ENCODE peak calls at places on chromosomes 13 and 19, in eight cellular contexts. K is CD4-positive, alpha-beta T cell; L is ovary; D is stimulated activated CD4-positive, alpha-beta T cell treated with anti-CD3 and anti-CD28 coated beads, TNF-alpha, amount 100 ng/mL, for 48 hours; X is COR-L47; Y is activated CD8-positive, alpha-beta T cell treated with anti-CD3 and anti-CD28 coated beads, Interleukin-2, amount 10 ng/mL, durations not matched to agents 7 days and 5 days; O is endothelial cell; G is psoas muscle. N is an unnamed sample.

GRCh38 chr13:51154029-51154555 is 43.0 kb upstream of the C13orf42 start:
- DNase-seq in K (no peak), L (no peak), D (peak; percentile 12), X (no peak), Y (no peak), O (no peak), G (no peak), N (peak; percentile 23)

GRCh38 chr13:104683789-104684188 is 1617.6 kb upstream of the SLC10A2 start:
- DNase-seq in K (no peak), L (no peak), D (no peak), X (no peak), Y (no peak), O (no peak), G (no peak), N (no peak)

GRCh38 chr13:83620535-83621220 is 261.6 kb downstream of the SLITRK1 start:
- DNase-seq in K (no peak), L (no peak), D (no peak), X (no peak), Y (no peak), O (no peak), G (no peak), N (peak; percentile 2)

GRCh38 chr13:50299546-50300249 is 284.5 kb downstream of the KCNRG start:
- DNase-seq in K (no peak), L (no peak), D (no peak), X (no peak), Y (no peak), O (no peak), G (no peak), N (no peak)

GRCh38 chr13:112984954-112985802 is 16.2 kb downstream of the MCF2L start:
- DNase-seq in K (no peak), L (no peak), D (no peak), X (peak; percentile 76), Y (no peak), O (no peak), G (no peak), N (no peak)

GRCh38 chr13:112117955-112118302 is 51.0 kb downstream of the SOX1 start:
- DNase-seq in K (no peak), L (no peak), D (no peak), X (no peak), Y (no peak), O (no peak), G (no peak), N (no peak)

GRCh38 chr13:37413161-37413560 is 185.4 kb downstream of the POSTN start:
- DNase-seq in K (no peak), L (no peak), D (no peak), X (no peak), Y (no peak), O (no peak), G (no peak), N (no peak)

GRCh38 chr13:27112006-27112405 is 59.6 kb downstream of the USP12 start:
- DNase-seq in K (no peak), L (no peak), D (no peak), X (no peak), Y (no peak), O (no peak), G (no peak), N (no peak)

GRCh38 chr19:10788146-10788545 is 47.9 kb downstream of the TMED1 start:
- DNase-seq in K (no peak), L (no peak), D (no peak), X (no peak), Y (no peak), O (no peak), G (no peak), N (no peak)

GRCh38 chr13:44040754-44041100 is 161.0 kb downstream of the LACC1 start:
- DNase-seq in K (no peak), L (no peak), D (no peak), X (no peak), Y (no peak), O (no peak), G (no peak), N (no peak)

GRCh38 chr19:56333506-56333905 is 18.9 kb upstream of the ZSCAN5A start:
- DNase-seq in K (no peak), L (no peak), D (no peak), X (peak; percentile 42), Y (peak; percentile 63), O (peak; percentile 52), G (no peak), N (peak; percentile 3)

GRCh38 chr19:12077375-12077774 is 12.8 kb downstream of the ZNF844 start:
- DNase-seq in K (no peak), L (no peak), D (no peak), X (no peak), Y (no peak), O (no peak), G (no peak), N (no peak)

GRCh38 chr13:51111174-51111573 is at the start of gene C13orf42:
- DNase-seq in K (no peak), L (no peak), D (no peak), X (no peak), Y (no peak), O (no peak), G (no peak), N (no peak)

GRCh38 chr19:342801-343421 is 1.7 kb downstream of the MIER2 start:
- DNase-seq in K (no peak), L (no peak), D (no peak), X (no peak), Y (no peak), O (no peak), G (no peak), N (peak; percentile 38)

GRCh38 chr19:47221080-47221841 is 9.7 kb downstream of the BBC3 start:
- DNase-seq in K (no peak), L (no peak), D (no peak), X (no peak), Y (no peak), O (no peak), G (no peak), N (no peak)

GRCh38 chr13:27339299-27339698 is 68.7 kb downstream of the RASL11A start:
- DNase-seq in K (peak; percentile 28), L (no peak), D (peak; percentile 38), X (no peak), Y (peak; percentile 60), O (peak; percentile 57), G (no peak), N (no peak)

GRCh38 chr19:58569943-58570670 is 3.0 kb downstream of the MZF1 start:
- DNase-seq in K (no peak), L (peak; percentile 38), D (no peak), X (no peak), Y (peak; percentile 19), O (no peak), G (no peak), N (no peak)

GRCh38 chr19:46620716-46621115 is 4.2 kb downstream of the PTGIR start:
- DNase-seq in K (no peak), L (no peak), D (no peak), X (no peak), Y (no peak), O (no peak), G (peak; percentile 42), N (no peak)

GRCh38 chr13:35471466-35472307 is 4.8 kb downstream of the MAB21L1 start:
- DNase-seq in K (no peak), L (no peak), D (no peak), X (no peak), Y (no peak), O (peak; percentile 27), G (peak; percentile 48), N (no peak)

GRCh38 chr19:12840091-12841079 is 2.1 kb downstream of the MAST1 start:
- DNase-seq in K (no peak), L (peak; percentile 64), D (peak; percentile 61), X (peak; percentile 32), Y (peak; percentile 68), O (peak; percentile 83), G (peak; percentile 73), N (no peak)

GRCh38 chr13:36357692-36358091 is 11.5 kb upstream of the SPART start:
- DNase-seq in K (no peak), L (peak; percentile 57), D (no peak), X (no peak), Y (no peak), O (no peak), G (peak; percentile 56), N (no peak)

GRCh38 chr13:47420568-47420967 is 523.7 kb upstream of the HTR2A start:
- DNase-seq in K (no peak), L (no peak), D (no peak), X (no peak), Y (no peak), O (no peak), G (no peak), N (no peak)

GRCh38 chr19:47663435-47663910 is 49.7 kb upstream of the EHD2 start:
- DNase-seq in K (no peak), L (no peak), D (no peak), X (no peak), Y (no peak), O (no peak), G (no peak), N (peak; percentile 83)

GRCh38 chr13:99434258-99434788 is 66.9 kb upstream of the TM9SF2 start:
- DNase-seq in K (peak; percentile 86), L (no peak), D (peak; percentile 90), X (no peak), Y (peak; percentile 78), O (no peak), G (no peak), N (no peak)

GRCh38 chr13:49441846-49442245 is 2.0 kb downstream of the CAB39L start:
- DNase-seq in K (no peak), L (no peak), D (no peak), X (no peak), Y (no peak), O (no peak), G (no peak), N (no peak)

GRCh38 chr19:33263325-33264023 is 37.8 kb upstream of the SLC7A10 start:
- DNase-seq in K (no peak), L (no peak), D (no peak), X (no peak), Y (no peak), O (no peak), G (no peak), N (no peak)

GRCh38 chr13:21548577-21548976 is 55.4 kb downstream of the MICU2 start:
- DNase-seq in K (no peak), L (no peak), D (no peak), X (no peak), Y (no peak), O (no peak), G (no peak), N (no peak)

GRCh38 chr19:46288896-46289588 is 7.8 kb upstream of the HIF3A start:
- DNase-seq in K (no peak), L (no peak), D (no peak), X (no peak), Y (no peak), O (no peak), G (no peak), N (peak; percentile 10)

GRCh38 chr13:51643882-51644281 is 59.6 kb downstream of the WDFY2 start:
- DNase-seq in K (no peak), L (no peak), D (no peak), X (no peak), Y (no peak), O (no peak), G (no peak), N (peak; percentile 69)

GRCh38 chr13:67097856-67098255 is 132.3 kb downstream of the PCDH9 start:
- DNase-seq in K (no peak), L (no peak), D (no peak), X (no peak), Y (no peak), O (no peak), G (no peak), N (no peak)

GRCh38 chr19:46678110-46678732 is 17.2 kb upstream of the DACT3 start:
- DNase-seq in K (peak; percentile 21), L (no peak), D (peak; percentile 58), X (no peak), Y (peak; percentile 76), O (peak; percentile 31), G (peak; percentile 55), N (no peak)

GRCh38 chr19:35882074-35882832 is 13.9 kb downstream of the APLP1 start:
- DNase-seq in K (peak; percentile 27), L (no peak), D (no peak), X (peak; percentile 73), Y (peak; percentile 73), O (peak; percentile 57), G (no peak), N (peak; percentile 64)

GRCh38 chr19:38640368-38640767 is 7.1 kb upstream of the ACTN4 start:
- DNase-seq in K (no peak), L (no peak), D (no peak), X (no peak), Y (no peak), O (peak; percentile 30), G (no peak), N (no peak)

GRCh38 chr19:36183455-36183741 is 31.1 kb downstream of the ZNF565 start:
- DNase-seq in K (no peak), L (no peak), D (no peak), X (no peak), Y (no peak), O (no peak), G (no peak), N (no peak)